ENCODE peak calls at places on chromosomes 7 and 10, in ten cellular contexts. W is CD4-positive, alpha-beta memory T cell; I is transverse colon; X is body of pancreas; Q is endothelial cell of umbilical vein; A is GM23248; G is heart right ventricle; N is prostate gland; B is endodermal cell; V is RWPE2. K is an unnamed sample.

GRCh38 chr10:77592946-77593636 is 44.5 kb downstream of the KCNMA1 start:
- DNase-seq in W (no peak), I (peak; percentile 30), X (no peak), Q (peak; percentile 13), A (peak; percentile 98), G (no peak), N (no peak), B (no peak), V (no peak), K (no peak)

GRCh38 chr7:33143996-33144718 is 14.8 kb downstream of the BBS9 start:
- DNase-seq in W (no peak), I (no peak), X (peak; percentile 8), Q (no peak), A (peak; percentile 6), G (no peak), N (no peak), B (no peak), V (no peak), K (no peak)

GRCh38 chr10:77165445-77166316 is 471.9 kb downstream of the KCNMA1 start:
- DNase-seq in W (no peak), I (peak; percentile 62), X (peak; percentile 61), Q (peak; percentile 77), A (peak; percentile 77), G (peak; percentile 14), N (peak; percentile 49), B (peak; percentile 87), V (no peak), K (peak; percentile 42)

GRCh38 chr10:78552261-78552811 is 516.4 kb upstream of the ZMIZ1 start:
- DNase-seq in W (no peak), I (peak; percentile 48), X (peak; percentile 56), Q (no peak), A (peak; percentile 57), G (peak; percentile 66), N (peak; percentile 15), B (peak; percentile 60), V (no peak), K (no peak)

GRCh38 chr10:74518076-74518475 is 308.3 kb upstream of the KAT6B start:
- DNase-seq in W (no peak), I (no peak), X (no peak), Q (no peak), A (no peak), G (no peak), N (no peak), B (no peak), V (no peak), K (no peak)

GRCh38 chr7:116527521-116527920 is 2.7 kb downstream of the CAV1 start:
- DNase-seq in W (no peak), I (no peak), X (no peak), Q (peak; percentile 58), A (peak; percentile 59), G (no peak), N (no peak), B (no peak), V (no peak), K (no peak)

GRCh38 chr10:4780782-4781181 is 45.2 kb upstream of the AKR1E2 start:
- DNase-seq in W (no peak), I (no peak), X (no peak), Q (peak; percentile 94), A (peak; percentile 47), G (no peak), N (no peak), B (no peak), V (no peak), K (no peak)

GRCh38 chr7:56079450-56080185 is 13.1 kb downstream of the PHKG1 start:
- DNase-seq in W (no peak), I (peak; percentile 63), X (peak; percentile 79), Q (peak; percentile 93), A (peak; percentile 89), G (peak; percentile 89), N (peak; percentile 81), B (peak; percentile 83), V (no peak), K (peak; percentile 50)

GRCh38 chr10:78513986-78514385 is 480.3 kb downstream of the RPS24 start:
- DNase-seq in W (no peak), I (no peak), X (no peak), Q (no peak), A (no peak), G (no peak), N (no peak), B (no peak), V (no peak), K (peak; percentile 18)

GRCh38 chr7:37031571-37032257 is 307.4 kb upstream of the AOAH start:
- DNase-seq in W (no peak), I (peak; percentile 54), X (peak; percentile 93), Q (peak; percentile 100), A (peak; percentile 99), G (peak; percentile 88), N (peak; percentile 88), B (peak; percentile 84), V (peak; percentile 85), K (peak; percentile 83)

GRCh38 chr10:124992462-124993344 is 50.8 kb downstream of the ZRANB1 start:
- DNase-seq in W (no peak), I (peak; percentile 54), X (peak; percentile 86), Q (peak; percentile 60), A (peak; percentile 80), G (peak; percentile 90), N (peak; percentile 73), B (peak; percentile 86), V (no peak), K (peak; percentile 71)

GRCh38 chr7:23022258-23022745 is 8.4 kb upstream of the HYCC1 start:
- DNase-seq in W (no peak), I (no peak), X (no peak), Q (no peak), A (peak; percentile 84), G (no peak), N (no peak), B (no peak), V (no peak), K (no peak)

GRCh38 chr7:131529179-131529578 is 27.2 kb downstream of the PODXL start:
- DNase-seq in W (no peak), I (no peak), X (no peak), Q (peak; percentile 74), A (no peak), G (peak; percentile 33), N (no peak), B (no peak), V (no peak), K (no peak)

GRCh38 chr7:131532570-131533091 is 23.8 kb downstream of the PODXL start:
- DNase-seq in W (no peak), I (no peak), X (no peak), Q (no peak), A (no peak), G (no peak), N (no peak), B (no peak), V (no peak), K (no peak)

GRCh38 chr7:131527462-131527861 is 29.0 kb downstream of the PODXL start:
- DNase-seq in W (no peak), I (no peak), X (no peak), Q (no peak), A (no peak), G (no peak), N (no peak), B (no peak), V (no peak), K (no peak)

GRCh38 chr7:131529617-131530016 is 26.8 kb downstream of the PODXL start:
- DNase-seq in W (no peak), I (no peak), X (no peak), Q (no peak), A (no peak), G (no peak), N (no peak), B (no peak), V (no peak), K (no peak)

GRCh38 chr7:131530137-131530536 is 26.3 kb downstream of the PODXL start:
- DNase-seq in W (no peak), I (no peak), X (no peak), Q (no peak), A (no peak), G (no peak), N (no peak), B (no peak), V (no peak), K (no peak)
- H3K36me3 ChIP-seq in W (no peaks in the 10 kb centered on the region), I (no peaks in the 10 kb centered on the region), X (no peaks in the 10 kb centered on the region), Q (no peaks in the 10 kb centered on the region), A (no peaks in the 10 kb centered on the region), G (no peaks in the 10 kb centered on the region), N (no peaks in the 10 kb centered on the region), B (peaks cover 71% of the 10 kb centered on the region), V (no peaks in the 10 kb centered on the region), K (no peaks in the 10 kb centered on the region)

GRCh38 chr7:99396914-99397631 is 11.3 kb downstream of the PDAP1 start:
- DNase-seq in W (no peak), I (no peak), X (no peak), Q (no peak), A (no peak), G (no peak), N (no peak), B (no peak), V (no peak), K (no peak)
- H3K36me3 ChIP-seq in W (peaks cover 65% of the 10 kb centered on the region), I (no peaks in the 10 kb centered on the region), X (no peaks in the 10 kb centered on the region), Q (peaks cover 28% of the 10 kb centered on the region), A (peaks cover 41% of the 10 kb centered on the region), G (peaks cover 86% of the 10 kb centered on the region), N (peaks cover 26% of the 10 kb centered on the region), B (peaks cover 81% of the 10 kb centered on the region), V (peaks cover 87% of the 10 kb centered on the region), K (peaks cover 64% of the 10 kb centered on the region)

DNA sequence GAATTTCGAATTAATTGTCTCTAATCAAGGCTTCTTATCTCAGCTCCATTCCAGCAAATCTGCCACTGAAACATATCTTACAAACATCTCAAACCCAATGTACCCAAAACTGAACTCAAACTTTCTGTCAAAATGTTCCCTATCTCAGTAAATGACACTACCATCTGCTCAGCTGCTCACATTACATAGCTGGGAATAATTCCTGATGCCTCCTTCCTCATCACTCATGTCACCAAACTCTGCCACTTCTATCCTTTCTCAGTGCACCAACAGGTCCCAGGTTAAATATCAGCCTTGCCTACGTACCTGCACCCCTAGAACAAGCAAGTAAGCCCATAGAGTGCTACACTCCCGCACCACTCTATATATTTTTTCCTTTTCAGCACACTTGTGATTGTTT is 12.4 kb downstream of the WAPL start:
- DNase-seq in W (no peak), I (no peak), X (no peak), Q (no peak), A (no peak), G (no peak), N (no peak), B (no peak), V (no peak), K (no peak)
- H3K36me3 ChIP-seq in W (peaks cover 2% of the 10 kb centered on the region), I (no peaks in the 10 kb centered on the region), X (no peaks in the 10 kb centered on the region), Q (no peaks in the 10 kb centered on the region), A (peaks cover 16% of the 10 kb centered on the region), G (peaks cover 42% of the 10 kb centered on the region), N (no peaks in the 10 kb centered on the region), B (peaks cover 82% of the 10 kb centered on the region), V (peaks cover 65% of the 10 kb centered on the region), K (peaks cover 10% of the 10 kb centered on the region)

DNA sequence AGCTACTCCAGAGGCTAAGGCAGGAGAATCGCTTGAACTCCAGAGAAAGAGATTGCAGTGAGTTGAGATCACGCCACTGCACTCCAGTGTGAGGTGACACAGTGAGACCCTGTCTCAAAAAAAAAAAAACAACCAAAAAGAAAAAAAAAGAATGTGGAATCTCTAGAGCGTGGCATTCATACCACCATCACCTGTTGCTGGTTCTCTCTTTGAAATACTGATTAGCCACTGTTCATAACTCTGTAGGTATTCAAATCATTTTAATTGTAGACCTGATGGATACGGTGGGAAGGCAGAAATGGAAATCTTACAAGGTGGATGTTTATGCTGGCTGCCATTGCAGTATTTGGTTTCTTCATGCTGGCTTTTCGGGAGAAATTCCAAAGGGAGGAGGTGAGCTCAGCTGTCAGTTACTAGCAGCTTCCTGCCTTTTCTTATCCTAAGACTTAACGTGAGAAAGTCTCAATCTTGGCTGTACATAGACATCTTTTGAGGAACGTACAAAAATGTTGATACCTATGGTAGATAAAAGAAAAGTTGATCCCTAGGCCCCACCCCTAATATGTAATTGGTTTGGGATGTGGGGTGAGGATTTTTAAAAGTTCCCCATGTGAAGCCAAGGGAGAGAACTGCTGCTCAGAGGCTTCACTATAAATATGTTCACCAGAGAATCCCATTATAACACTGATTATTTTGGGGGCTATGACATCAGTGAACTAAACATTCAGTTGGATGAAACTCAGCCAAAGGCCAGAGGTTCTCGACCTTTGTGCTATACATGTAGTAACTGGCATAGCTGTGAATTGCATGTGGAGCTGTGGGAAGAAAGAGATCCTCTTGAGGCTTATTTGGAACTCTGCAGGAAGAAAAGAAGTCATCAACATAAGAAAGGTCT is 26.9 kb upstream of the MKLN1 start:
- DNase-seq in W (no peak), I (no peak), X (no peak), Q (no peak), A (no peak), G (peak; percentile 52), N (no peak), B (no peak), V (no peak), K (no peak)
- H3K36me3 ChIP-seq in W (no peaks in the 10 kb centered on the region), I (no peaks in the 10 kb centered on the region), X (no peaks in the 10 kb centered on the region), Q (no peaks in the 10 kb centered on the region), A (no peaks in the 10 kb centered on the region), G (no peaks in the 10 kb centered on the region), N (no peaks in the 10 kb centered on the region), B (no peaks in the 10 kb centered on the region), V (no peaks in the 10 kb centered on the region), K (no peaks in the 10 kb centered on the region)